ENCODE peak calls at places on chromosomes 4 and X, in five cellular contexts. V, L, N, D and Y are unnamed samples.

GRCh38 chrX:41010188-41010846 is 74.9 kb upstream of the USP9X start:
- DNase-seq in D (peak), L (no peak), V (peak), N (peak), Y (peak)

GRCh38 chr4:1470816-1471442 is 64.7 kb upstream of the NKX1-1 start:
- DNase-seq in N (no peak), L (no peak), D (no peak), V (no peak), Y (no peak)

GRCh38 chrX:41043950-41044349 is 41.3 kb upstream of the USP9X start:
- DNase-seq in V (no peak), L (no peak), D (no peak), N (peak), Y (no peak)

GRCh38 chr4:145315828-145316227 is 135.4 kb upstream of the OTUD4 start:
- DNase-seq in N (no peak), L (no peak), V (no peak), D (no peak), Y (no peak)

GRCh38 chr4:67106846-67107467 is 438.3 kb downstream of the CENPC start:
- DNase-seq in N (no peak), L (no peak), D (peak), V (no peak), Y (peak)

GRCh38 chr4:59122626-59123025 is 2012.4 kb upstream of the IGFBP7 start:
- DNase-seq in N (no peak), D (peak), L (no peak), V (no peak), Y (peak)

GRCh38 chr4:41976775-41977516 is 4.6 kb upstream of the DCAF4L1 start:
- DNase-seq in V (no peak), L (no peak), N (no peak), D (peak), Y (no peak)

GRCh38 chr4:76504613-76505465 is 69.8 kb downstream of the SHROOM3 start:
- DNase-seq in D (peak), L (no peak), V (no peak), N (peak), Y (peak)

GRCh38 chr4:159227984-159228383 is 125.1 kb downstream of the RAPGEF2 start:
- DNase-seq in L (peak), V (peak), N (peak), D (peak), Y (peak)

GRCh38 chr4:111879539-111879938 is 265.7 kb upstream of the FAM241A start:
- DNase-seq in V (no peak), N (no peak), D (no peak), L (no peak), Y (peak)

GRCh38 chr4:41696131-41696530 is 52.4 kb downstream of the PHOX2B start:
- DNase-seq in V (no peak), L (no peak), D (no peak), N (no peak), Y (no peak)

GRCh38 chr4:244471-244870 is 60.8 kb downstream of the ZNF732 start:
- DNase-seq in L (no peak), V (peak), N (peak), D (peak), Y (peak)

GRCh38 chrX:101749436-101749835 is 89.8 kb upstream of the ARMCX2 start:
- DNase-seq in L (no peak), D (no peak), V (no peak), N (peak), Y (peak)

GRCh38 chrX:96563663-96564062 is 121.0 kb upstream of the DIAPH2 start:
- DNase-seq in L (no peak), D (peak), N (no peak), V (no peak), Y (no peak)

GRCh38 chr4:39042365-39042764 is 10.2 kb upstream of the TMEM156 start:
- DNase-seq in N (no peak), L (no peak), D (peak), V (no peak), Y (no peak)

GRCh38 chr4:121376541-121376940 is 4.3 kb downstream of the QRFPR start:
- DNase-seq in N (no peak), D (no peak), L (no peak), V (no peak), Y (no peak)

GRCh38 chr4:121377065-121377464 is 3.8 kb downstream of the QRFPR start:
- DNase-seq in L (no peak), D (no peak), V (no peak), N (no peak), Y (no peak)

GRCh38 chr4:121381148-121381462 is 287 bp upstream of the QRFPR start:
- DNase-seq in N (no peak), V (no peak), L (no peak), D (no peak), Y (no peak)

GRCh38 chr4:121379276-121379675 is 1.5 kb downstream of the QRFPR start:
- DNase-seq in V (no peak), D (no peak), L (no peak), N (no peak), Y (no peak)

GRCh38 chr4:121380448-121381147 is at the start of gene QRFPR:
- DNase-seq in L (peak), N (no peak), D (peak), V (peak), Y (peak)
- H2BK5ac ChIP-seq in L (peak), N (no peak), D (no peak), V (no peak), Y (no peak)

GRCh38 chr4:52750819-52751348 is 341 bp downstream of the ERVMER34-1 start:
- DNase-seq in V (peak), N (peak), D (no peak), L (no peak), Y (peak)
- H2AK5ac ChIP-seq in V (no peak), N (no peak), D (no peak), L (peak), Y (no peak)

DNA sequence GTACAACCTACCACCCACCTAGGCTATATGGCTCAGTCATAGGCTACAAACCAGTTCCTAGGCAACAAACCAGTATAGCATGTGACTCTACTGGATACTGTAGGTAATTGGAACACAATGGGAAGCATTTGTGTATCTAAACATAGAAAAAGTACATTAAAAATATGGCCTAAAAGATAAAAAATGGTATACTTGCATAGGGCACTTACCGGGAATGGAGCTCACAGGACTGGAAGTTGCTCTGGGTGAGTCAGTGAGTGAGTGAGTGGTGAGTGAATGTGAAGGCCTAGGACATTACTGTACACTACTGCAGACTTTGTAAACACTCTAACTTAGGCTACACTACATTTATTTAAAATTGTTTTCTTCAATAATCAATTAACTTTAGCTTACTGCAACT is 139.2 kb upstream of the RBPJ start:
- DNase-seq in L (no peak), V (no peak), D (no peak), N (no peak), Y (no peak)
- H3K23ac ChIP-seq in L (no peak), V (no peak), D (no peak), N (no peak), Y (no peak)

GRCh38 chrX:16839852-16840460 is 30.2 kb downstream of the RBBP7 start:
- DNase-seq in N (peak), L (no peak), D (peak), V (peak), Y (peak)
- H2BK5ac ChIP-seq in N (no peak), L (no peak), D (no peak), V (no peak), Y (no peak)

DNA sequence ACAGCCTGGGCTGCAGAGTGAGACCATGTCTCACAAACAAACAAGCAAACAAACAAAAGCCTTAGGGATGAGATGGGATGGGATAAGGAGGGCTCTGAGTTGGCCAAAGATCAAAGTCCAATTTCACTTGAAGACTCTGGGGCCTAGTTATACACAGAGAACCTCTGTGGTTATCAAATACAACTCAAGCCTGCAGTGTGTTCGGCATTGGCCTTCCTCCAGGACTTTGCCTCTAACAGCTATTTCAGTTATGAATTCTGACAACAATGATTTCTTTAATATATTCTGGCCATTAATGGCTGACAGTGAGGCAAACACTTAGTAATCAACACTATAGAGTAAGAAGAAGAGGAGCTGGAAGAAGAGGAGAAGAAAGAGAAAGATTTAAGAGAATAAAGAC is 171.1 kb downstream of the PDGFRA start:
- DNase-seq in V (no peak), D (peak), L (no peak), N (peak), Y (no peak)
- H2AK5ac ChIP-seq in V (no peak), D (no peak), L (no peak), N (no peak), Y (no peak)

DNA sequence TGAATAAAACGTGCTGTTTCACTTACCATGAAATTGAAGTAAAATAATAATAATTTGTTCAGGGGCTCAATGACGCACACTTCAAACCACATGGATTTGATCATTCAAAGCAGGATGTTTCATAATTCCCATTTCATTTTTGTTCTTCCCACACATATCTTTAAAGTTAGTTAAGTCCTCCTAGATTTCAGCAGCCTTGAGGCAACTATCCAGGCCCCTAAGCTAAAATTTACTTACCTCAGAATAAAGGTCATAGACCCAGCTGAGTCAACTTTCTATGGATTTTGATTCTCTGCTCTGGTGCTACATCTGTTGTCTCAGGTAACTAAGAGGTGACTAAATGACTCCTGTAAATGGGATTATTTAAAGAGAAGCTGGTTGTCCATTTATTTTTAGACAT is 25.0 kb downstream of the GPR174 start:
- DNase-seq in D (no peak), N (no peak), L (no peak), V (no peak), Y (no peak)
- H3K23ac ChIP-seq in D (no peak), N (no peak), L (no peak), V (no peak), Y (no peak)

GRCh38 chr4:118749347-118749988 is 64.3 kb downstream of the METTL14 start:
- DNase-seq in V (no peak), D (no peak), N (no peak), L (no peak), Y (no peak)

GRCh38 chr4:118753096-118753495 is 67.9 kb downstream of the METTL14 start:
- DNase-seq in N (no peak), L (no peak), V (no peak), D (no peak), Y (no peak)

GRCh38 chr4:118752551-118752950 is 67.4 kb downstream of the METTL14 start:
- DNase-seq in L (no peak), N (peak), V (no peak), D (no peak), Y (no peak)

GRCh38 chr4:118753685-118754084 is 68.5 kb downstream of the METTL14 start:
- DNase-seq in D (no peak), L (no peak), N (no peak), V (no peak), Y (no peak)

GRCh38 chr4:118751634-118752293 is 66.6 kb downstream of the METTL14 start:
- DNase-seq in N (peak), L (no peak), D (no peak), V (no peak), Y (no peak)
- H2BK5ac ChIP-seq in N (peak), L (no peak), D (no peak), V (no peak), Y (no peak)

GRCh38 chr4:101938836-101939235 is 148.3 kb downstream of the BANK1 start:
- DNase-seq in L (no peak), N (peak), D (no peak), V (no peak), Y (no peak)

GRCh38 chr4:101948055-101948454 is 157.5 kb downstream of the BANK1 start:
- DNase-seq in V (no peak), D (no peak), N (no peak), L (no peak), Y (no peak)

GRCh38 chr4:101944649-101945048 is 154.1 kb downstream of the BANK1 start:
- DNase-seq in V (no peak), L (no peak), D (peak), N (no peak), Y (peak)

GRCh38 chr4:101941816-101942358 is 151.4 kb downstream of the BANK1 start:
- DNase-seq in L (no peak), V (no peak), D (no peak), N (no peak), Y (no peak)

DNA sequence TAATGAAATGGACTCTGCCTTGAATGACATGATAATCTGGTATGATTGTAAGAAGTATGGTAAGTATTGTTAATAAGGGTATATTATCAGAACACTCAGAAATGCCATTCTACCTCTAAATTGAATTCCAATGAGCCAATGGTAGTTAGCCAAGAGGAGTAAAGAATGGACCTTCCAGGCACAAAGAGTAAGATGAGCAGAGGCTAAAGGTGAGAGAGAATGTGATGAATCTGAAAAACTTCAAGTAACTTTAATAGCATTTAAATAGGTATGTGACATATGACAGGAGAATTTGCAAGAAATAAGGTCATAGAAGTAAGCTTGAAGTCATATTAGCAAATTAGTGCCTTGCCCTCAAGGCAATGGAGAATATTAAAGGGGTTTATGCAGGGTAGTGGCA is 152.4 kb downstream of the BANK1 start:
- DNase-seq in N (peak), V (no peak), L (no peak), D (no peak), Y (no peak)
- H2AK5ac ChIP-seq in N (no peak), V (no peak), L (no peak), D (no peak), Y (no peak)

DNA sequence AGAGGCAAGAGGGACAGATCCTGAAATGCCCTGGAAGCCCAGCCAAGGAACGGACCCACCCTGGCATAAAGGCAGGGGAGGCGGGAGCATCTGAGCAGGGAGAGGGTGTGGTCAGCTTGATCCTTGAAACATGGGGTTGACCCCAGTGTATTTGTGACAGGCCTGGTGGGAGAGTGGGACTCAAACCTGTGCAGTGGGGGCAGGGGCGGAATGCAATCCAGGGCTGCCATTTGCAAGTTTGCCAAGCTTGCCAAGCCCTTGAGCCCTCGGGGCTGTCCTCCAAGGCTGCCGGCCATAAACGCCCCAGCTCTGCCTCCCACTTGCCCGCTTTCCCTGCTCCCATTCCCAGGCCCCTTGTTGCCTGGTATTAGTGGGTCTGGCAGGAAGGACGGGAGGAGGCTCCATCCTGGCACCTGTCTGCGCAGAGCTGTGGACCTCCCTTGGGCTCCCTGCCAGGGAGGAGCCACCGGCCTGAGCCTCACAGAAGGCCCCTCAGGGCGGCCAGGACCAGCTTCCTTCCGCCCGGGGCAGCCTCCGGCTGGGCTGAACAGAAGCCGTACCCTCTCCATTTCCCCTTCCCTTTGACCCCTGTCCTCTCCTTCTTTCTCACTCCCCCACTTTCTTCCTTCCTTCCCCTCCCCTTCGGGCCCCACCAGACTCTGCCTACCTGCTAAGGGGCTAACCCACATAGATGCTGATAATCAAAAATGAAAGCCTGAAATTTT is 661 bp downstream of the S100P start:
- DNase-seq in D (no peak), N (peak), V (no peak), L (no peak), Y (no peak)
- H3K23ac ChIP-seq in D (no peak), N (no peak), V (no peak), L (peak), Y (no peak)